ENCODE peak calls at places on chromosomes 7 and 10, in eight cellular contexts. One of them, this sample, is unnamed.

GRCh38 chr10:79128923-79129305 is 60.1 kb downstream of the ZMIZ1 start:
- DNase-seq in type B pancreatic cell: no peak
- DNase-seq in right cardiac atrium: no peak
- DNase-seq in stimulated activated CD4-positive, alpha-beta T cell treated with anti-CD3 and anti-CD28 coated beads, Interleukin-12 subunit alpha, Interleukin-12 subunit beta, amount 100 ng/mL, for 48 hours: no peak
- DNase-seq in A549: no peak
- DNase-seq in amygdala: no peak
- DNase-seq in SW480: no peak
- DNase-seq in Daoy: no peak
- DNase-seq in this sample: no peak

GRCh38 chr7:130998993-130999602 is 265.1 kb upstream of the KLF14 start:
- DNase-seq in stimulated activated CD4-positive, alpha-beta T cell treated with anti-CD3 and anti-CD28 coated beads, Interleukin-12 subunit alpha, Interleukin-12 subunit beta, amount 100 ng/mL, for 48 hours: no peak
- DNase-seq in amygdala: no peak
- DNase-seq in SW480: peak; percentile 88
- DNase-seq in right cardiac atrium: no peak
- DNase-seq in A549: no peak
- DNase-seq in type B pancreatic cell: no peak
- DNase-seq in Daoy: peak; percentile 52
- DNase-seq in this sample: no peak

GRCh38 chr7:70779321-70779720 is 352.6 kb upstream of the GALNT17 start:
- DNase-seq in right cardiac atrium: no peak
- DNase-seq in Daoy: no peak
- DNase-seq in SW480: no peak
- DNase-seq in A549: no peak
- DNase-seq in type B pancreatic cell: no peak
- DNase-seq in stimulated activated CD4-positive, alpha-beta T cell treated with anti-CD3 and anti-CD28 coated beads, Interleukin-12 subunit alpha, Interleukin-12 subunit beta, amount 100 ng/mL, for 48 hours: no peak
- DNase-seq in amygdala: no peak
- DNase-seq in this sample: no peak

GRCh38 chr7:133478591-133479135 is 225.8 kb downstream of the EXOC4 start:
- DNase-seq in Daoy: no peak
- DNase-seq in type B pancreatic cell: no peak
- DNase-seq in stimulated activated CD4-positive, alpha-beta T cell treated with anti-CD3 and anti-CD28 coated beads, Interleukin-12 subunit alpha, Interleukin-12 subunit beta, amount 100 ng/mL, for 48 hours: no peak
- DNase-seq in A549: no peak
- DNase-seq in amygdala: no peak
- DNase-seq in SW480: no peak
- DNase-seq in right cardiac atrium: no peak
- DNase-seq in this sample: no peak

GRCh38 chr10:18377898-18378297 is 237.7 kb downstream of the CACNB2 start:
- DNase-seq in A549: no peak
- DNase-seq in stimulated activated CD4-positive, alpha-beta T cell treated with anti-CD3 and anti-CD28 coated beads, Interleukin-12 subunit alpha, Interleukin-12 subunit beta, amount 100 ng/mL, for 48 hours: no peak
- DNase-seq in Daoy: no peak
- DNase-seq in right cardiac atrium: no peak
- DNase-seq in amygdala: no peak
- DNase-seq in SW480: no peak
- DNase-seq in type B pancreatic cell: no peak
- DNase-seq in this sample: no peak

GRCh38 chr10:68135922-68136718 is 26.8 kb downstream of the MYPN start:
- DNase-seq in right cardiac atrium: no peak
- DNase-seq in SW480: peak; percentile 65
- DNase-seq in A549: peak; percentile 87
- DNase-seq in amygdala: no peak
- DNase-seq in type B pancreatic cell: no peak
- DNase-seq in stimulated activated CD4-positive, alpha-beta T cell treated with anti-CD3 and anti-CD28 coated beads, Interleukin-12 subunit alpha, Interleukin-12 subunit beta, amount 100 ng/mL, for 48 hours: no peak
- DNase-seq in Daoy: peak; percentile 87
- DNase-seq in this sample: no peak

GRCh38 chr10:3720228-3721019 is 64.6 kb downstream of the KLF6 start:
- DNase-seq in stimulated activated CD4-positive, alpha-beta T cell treated with anti-CD3 and anti-CD28 coated beads, Interleukin-12 subunit alpha, Interleukin-12 subunit beta, amount 100 ng/mL, for 48 hours: no peak
- DNase-seq in right cardiac atrium: peak; percentile 65
- DNase-seq in amygdala: peak; percentile 30
- DNase-seq in type B pancreatic cell: no peak
- DNase-seq in SW480: no peak
- DNase-seq in A549: no peak
- DNase-seq in Daoy: peak; percentile 50
- DNase-seq in this sample: no peak

GRCh38 chr7:16135628-16136027 is 285.7 kb downstream of the CRPPA start:
- DNase-seq in type B pancreatic cell: no peak
- DNase-seq in SW480: no peak
- DNase-seq in stimulated activated CD4-positive, alpha-beta T cell treated with anti-CD3 and anti-CD28 coated beads, Interleukin-12 subunit alpha, Interleukin-12 subunit beta, amount 100 ng/mL, for 48 hours: no peak
- DNase-seq in right cardiac atrium: no peak
- DNase-seq in Daoy: no peak
- DNase-seq in amygdala: no peak
- DNase-seq in A549: no peak
- DNase-seq in this sample: no peak

GRCh38 chr10:129941199-129942018 is 22.7 kb downstream of the EBF3 start:
- DNase-seq in SW480: no peak
- DNase-seq in stimulated activated CD4-positive, alpha-beta T cell treated with anti-CD3 and anti-CD28 coated beads, Interleukin-12 subunit alpha, Interleukin-12 subunit beta, amount 100 ng/mL, for 48 hours: no peak
- DNase-seq in Daoy: no peak
- DNase-seq in amygdala: no peak
- DNase-seq in A549: no peak
- DNase-seq in type B pancreatic cell: no peak
- DNase-seq in right cardiac atrium: no peak
- DNase-seq in this sample: no peak

GRCh38 chr7:120725376-120726039 is 132.4 kb downstream of the TSPAN12 start:
- DNase-seq in right cardiac atrium: no peak
- DNase-seq in type B pancreatic cell: no peak
- DNase-seq in Daoy: peak; percentile 25
- DNase-seq in SW480: peak; percentile 28
- DNase-seq in amygdala: no peak
- DNase-seq in stimulated activated CD4-positive, alpha-beta T cell treated with anti-CD3 and anti-CD28 coated beads, Interleukin-12 subunit alpha, Interleukin-12 subunit beta, amount 100 ng/mL, for 48 hours: no peak
- DNase-seq in A549: peak; percentile 23
- DNase-seq in this sample: no peak

GRCh38 chr10:101495324-101495925 is 92.6 kb downstream of the POLL start:
- DNase-seq in Daoy: no peak
- DNase-seq in A549: peak; percentile 41
- DNase-seq in SW480: peak; percentile 31
- DNase-seq in amygdala: peak; percentile 2
- DNase-seq in stimulated activated CD4-positive, alpha-beta T cell treated with anti-CD3 and anti-CD28 coated beads, Interleukin-12 subunit alpha, Interleukin-12 subunit beta, amount 100 ng/mL, for 48 hours: no peak
- DNase-seq in right cardiac atrium: no peak
- DNase-seq in type B pancreatic cell: no peak
- DNase-seq in this sample: no peak

GRCh38 chr10:31927597-31928530 is 767 bp downstream of the ARHGAP12 start:
- DNase-seq in amygdala: peak; percentile 58
- DNase-seq in Daoy: peak; percentile 58
- DNase-seq in right cardiac atrium: peak; percentile 54
- DNase-seq in type B pancreatic cell: no peak
- DNase-seq in SW480: peak; percentile 59
- DNase-seq in stimulated activated CD4-positive, alpha-beta T cell treated with anti-CD3 and anti-CD28 coated beads, Interleukin-12 subunit alpha, Interleukin-12 subunit beta, amount 100 ng/mL, for 48 hours: no peak
- DNase-seq in A549: peak; percentile 77
- DNase-seq in this sample: peak; percentile 87

GRCh38 chr7:100570954-100571828 is 2.5 kb downstream of the SAP25 start:
- DNase-seq in stimulated activated CD4-positive, alpha-beta T cell treated with anti-CD3 and anti-CD28 coated beads, Interleukin-12 subunit alpha, Interleukin-12 subunit beta, amount 100 ng/mL, for 48 hours: no peak
- DNase-seq in SW480: no peak
- DNase-seq in amygdala: no peak
- DNase-seq in A549: no peak
- DNase-seq in type B pancreatic cell: no peak
- DNase-seq in Daoy: peak; percentile 64
- DNase-seq in right cardiac atrium: no peak
- DNase-seq in this sample: no peak

GRCh38 chr7:133165001-133165400 is 83.1 kb upstream of the CHCHD3 start:
- DNase-seq in type B pancreatic cell: no peak
- DNase-seq in right cardiac atrium: no peak
- DNase-seq in Daoy: no peak
- DNase-seq in amygdala: no peak
- DNase-seq in stimulated activated CD4-positive, alpha-beta T cell treated with anti-CD3 and anti-CD28 coated beads, Interleukin-12 subunit alpha, Interleukin-12 subunit beta, amount 100 ng/mL, for 48 hours: no peak
- DNase-seq in SW480: no peak
- DNase-seq in A549: no peak
- DNase-seq in this sample: no peak

GRCh38 chr10:113175756-113176651 is 226.0 kb downstream of the TCF7L2 start:
- DNase-seq in SW480: no peak
- DNase-seq in right cardiac atrium: peak; percentile 54
- DNase-seq in type B pancreatic cell: no peak
- DNase-seq in Daoy: no peak
- DNase-seq in amygdala: no peak
- DNase-seq in A549: no peak
- DNase-seq in stimulated activated CD4-positive, alpha-beta T cell treated with anti-CD3 and anti-CD28 coated beads, Interleukin-12 subunit alpha, Interleukin-12 subunit beta, amount 100 ng/mL, for 48 hours: no peak
- DNase-seq in this sample: no peak

GRCh38 chr10:88831709-88832108 is 19.9 kb downstream of the ANKRD22 start:
- DNase-seq in stimulated activated CD4-positive, alpha-beta T cell treated with anti-CD3 and anti-CD28 coated beads, Interleukin-12 subunit alpha, Interleukin-12 subunit beta, amount 100 ng/mL, for 48 hours: no peak
- DNase-seq in SW480: peak; percentile 2
- DNase-seq in right cardiac atrium: no peak
- DNase-seq in type B pancreatic cell: no peak
- DNase-seq in A549: no peak
- DNase-seq in amygdala: no peak
- DNase-seq in Daoy: no peak
- DNase-seq in this sample: no peak

GRCh38 chr7:2104716-2105115 is 128.0 kb downstream of the MAD1L1 start:
- DNase-seq in stimulated activated CD4-positive, alpha-beta T cell treated with anti-CD3 and anti-CD28 coated beads, Interleukin-12 subunit alpha, Interleukin-12 subunit beta, amount 100 ng/mL, for 48 hours: no peak
- DNase-seq in right cardiac atrium: no peak
- DNase-seq in Daoy: no peak
- DNase-seq in type B pancreatic cell: no peak
- DNase-seq in amygdala: no peak
- DNase-seq in SW480: no peak
- DNase-seq in A549: no peak
- DNase-seq in this sample: no peak

GRCh38 chr7:149329787-149330334 is 67.9 kb downstream of the ZNF783 start:
- DNase-seq in right cardiac atrium: no peak
- DNase-seq in stimulated activated CD4-positive, alpha-beta T cell treated with anti-CD3 and anti-CD28 coated beads, Interleukin-12 subunit alpha, Interleukin-12 subunit beta, amount 100 ng/mL, for 48 hours: no peak
- DNase-seq in A549: peak; percentile 12
- DNase-seq in type B pancreatic cell: no peak
- DNase-seq in amygdala: no peak
- DNase-seq in Daoy: no peak
- DNase-seq in SW480: no peak
- DNase-seq in this sample: no peak

GRCh38 chr10:28072573-28072972 is 73.7 kb upstream of the ODAD2 start:
- DNase-seq in right cardiac atrium: no peak
- DNase-seq in stimulated activated CD4-positive, alpha-beta T cell treated with anti-CD3 and anti-CD28 coated beads, Interleukin-12 subunit alpha, Interleukin-12 subunit beta, amount 100 ng/mL, for 48 hours: no peak
- DNase-seq in SW480: no peak
- DNase-seq in A549: no peak
- DNase-seq in Daoy: no peak
- DNase-seq in type B pancreatic cell: no peak
- DNase-seq in amygdala: no peak
- DNase-seq in this sample: no peak

GRCh38 chr10:98340946-98341345 is 73.0 kb upstream of the LOXL4 start:
- DNase-seq in type B pancreatic cell: no peak
- DNase-seq in stimulated activated CD4-positive, alpha-beta T cell treated with anti-CD3 and anti-CD28 coated beads, Interleukin-12 subunit alpha, Interleukin-12 subunit beta, amount 100 ng/mL, for 48 hours: no peak
- DNase-seq in Daoy: no peak
- DNase-seq in SW480: no peak
- DNase-seq in A549: no peak
- DNase-seq in amygdala: no peak
- DNase-seq in right cardiac atrium: no peak
- DNase-seq in this sample: no peak

GRCh38 chr10:78972160-78972946 is 96.4 kb upstream of the ZMIZ1 start:
- DNase-seq in SW480: peak; percentile 34
- DNase-seq in right cardiac atrium: peak; percentile 90
- DNase-seq in Daoy: peak; percentile 61
- DNase-seq in A549: peak; percentile 70
- DNase-seq in amygdala: peak; percentile 90
- DNase-seq in stimulated activated CD4-positive, alpha-beta T cell treated with anti-CD3 and anti-CD28 coated beads, Interleukin-12 subunit alpha, Interleukin-12 subunit beta, amount 100 ng/mL, for 48 hours: no peak
- DNase-seq in type B pancreatic cell: no peak
- DNase-seq in this sample: peak; percentile 97